ENCODE peak calls at places on chromosomes 3 and 15, in five cellular contexts. K, C, T, A and H are unnamed samples.

GRCh38 chr3:169748670-169749069 is 16.2 kb downstream of the TERC start:
- DNase-seq in K (no peak), C (no peak), T (no peak), A (no peak), H (no peak)

GRCh38 chr3:139811331-139811730 is 123.7 kb upstream of the CLSTN2 start:
- DNase-seq in A (no peak), K (no peak), C (no peak), T (no peak), H (no peak)

GRCh38 chr15:80242132-80242769 is 9.8 kb downstream of the CTXND1 start:
- DNase-seq in C (peak; percentile 28), A (peak; percentile 59), T (peak; percentile 88), K (peak; percentile 51), H (peak; percentile 60)

GRCh38 chr15:70761931-70762468 is 1.4 kb downstream of the UACA start:
- DNase-seq in T (no peak), C (no peak), A (peak; percentile 57), K (no peak), H (no peak)

GRCh38 chr3:38121832-38122461 is 15.0 kb downstream of the ACAA1 start:
- DNase-seq in K (no peak), T (no peak), C (no peak), A (no peak), H (no peak)

GRCh38 chr15:37877851-37878577 is 56.4 kb upstream of the TMCO5A start:
- DNase-seq in K (no peak), C (peak; percentile 12), A (peak; percentile 83), T (no peak), H (no peak)

GRCh38 chr3:195612075-195612800 is 28.5 kb upstream of the APOD start:
- DNase-seq in T (peak; percentile 9), C (no peak), A (no peak), K (no peak), H (no peak)

GRCh38 chr3:49279376-49279775 is 2.3 kb upstream of the C3orf62 start:
- DNase-seq in A (peak; percentile 68), C (no peak), T (no peak), K (no peak), H (no peak)

GRCh38 chr3:110881069-110881468 is 190.5 kb upstream of the NECTIN3 start:
- DNase-seq in C (peak; percentile 24), K (peak; percentile 8), A (peak; percentile 13), T (peak; percentile 56), H (peak; percentile 46)

GRCh38 chr15:22904736-22905135 is 66.3 kb downstream of the NIPA2 start:
- DNase-seq in T (no peak), A (no peak), K (no peak), C (no peak), H (no peak)

GRCh38 chr15:53978248-53978906 is at the start of gene UNC13C:
- DNase-seq in C (no peak), K (no peak), A (peak; percentile 3), T (peak; percentile 56), H (peak; percentile 51)

GRCh38 chr3:69932501-69932900 is 67.0 kb upstream of the SAMMSON start:
- DNase-seq in K (no peak), C (no peak), T (no peak), A (no peak), H (no peak)

GRCh38 chr3:160133757-160134156 is 91.5 kb upstream of the C3orf80 start:
- DNase-seq in C (peak; percentile 40), K (no peak), A (peak; percentile 23), T (peak; percentile 70), H (peak; percentile 11)

GRCh38 chr3:45635475-45636256 is 41.1 kb downstream of the LIMD1 start:
- DNase-seq in T (peak; percentile 94), A (peak; percentile 86), C (no peak), K (no peak), H (peak; percentile 23)

GRCh38 chr3:132550579-132551305 is 46.3 kb upstream of the ACKR4 start:
- DNase-seq in A (no peak), C (no peak), T (no peak), K (no peak), H (no peak)

GRCh38 chr3:126781889-126782491 is 78.0 kb downstream of the CHCHD6 start:
- DNase-seq in C (no peak), A (peak; percentile 88), T (no peak), K (no peak), H (peak; percentile 62)

GRCh38 chr3:56219894-56220805 is 248.1 kb downstream of the ERC2 start:
- DNase-seq in A (no peak), T (no peak), K (no peak), C (no peak), H (no peak)

DNA sequence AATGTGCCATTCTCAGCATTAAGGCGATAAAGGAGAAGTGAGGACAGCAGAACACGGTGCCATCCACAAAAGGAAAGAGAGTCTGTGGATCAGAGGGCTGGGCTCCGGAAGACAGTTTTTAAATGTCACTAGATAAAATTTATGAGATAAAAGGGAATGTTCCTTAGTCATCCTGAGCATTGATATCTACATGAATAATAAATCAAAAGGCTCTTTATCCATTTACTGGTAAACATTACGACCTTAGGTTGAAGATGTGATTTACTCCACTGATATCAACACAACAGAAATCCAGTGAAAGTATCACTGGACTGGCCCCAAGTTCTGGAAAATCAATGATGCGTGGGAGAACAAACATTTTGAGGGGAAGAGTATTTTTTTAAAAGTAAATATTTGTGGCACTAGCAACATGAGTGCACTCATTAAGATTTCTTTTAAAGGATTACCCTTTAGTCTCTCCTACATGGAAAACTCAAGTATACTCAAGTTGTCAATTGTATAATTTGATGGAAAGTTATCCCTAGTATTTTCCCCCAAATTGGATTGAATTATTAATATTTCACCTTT is 554.6 kb downstream of the FHIT start:
- DNase-seq in A (no peak), C (no peak), K (no peak), T (no peak), H (no peak)
- H3K27ac ChIP-seq in A (no peak overlapping the region), C (no peak overlapping the region), K (no peak overlapping the region), T (peak overlapping the region; percentile 57), H (no peak overlapping the region)

DNA sequence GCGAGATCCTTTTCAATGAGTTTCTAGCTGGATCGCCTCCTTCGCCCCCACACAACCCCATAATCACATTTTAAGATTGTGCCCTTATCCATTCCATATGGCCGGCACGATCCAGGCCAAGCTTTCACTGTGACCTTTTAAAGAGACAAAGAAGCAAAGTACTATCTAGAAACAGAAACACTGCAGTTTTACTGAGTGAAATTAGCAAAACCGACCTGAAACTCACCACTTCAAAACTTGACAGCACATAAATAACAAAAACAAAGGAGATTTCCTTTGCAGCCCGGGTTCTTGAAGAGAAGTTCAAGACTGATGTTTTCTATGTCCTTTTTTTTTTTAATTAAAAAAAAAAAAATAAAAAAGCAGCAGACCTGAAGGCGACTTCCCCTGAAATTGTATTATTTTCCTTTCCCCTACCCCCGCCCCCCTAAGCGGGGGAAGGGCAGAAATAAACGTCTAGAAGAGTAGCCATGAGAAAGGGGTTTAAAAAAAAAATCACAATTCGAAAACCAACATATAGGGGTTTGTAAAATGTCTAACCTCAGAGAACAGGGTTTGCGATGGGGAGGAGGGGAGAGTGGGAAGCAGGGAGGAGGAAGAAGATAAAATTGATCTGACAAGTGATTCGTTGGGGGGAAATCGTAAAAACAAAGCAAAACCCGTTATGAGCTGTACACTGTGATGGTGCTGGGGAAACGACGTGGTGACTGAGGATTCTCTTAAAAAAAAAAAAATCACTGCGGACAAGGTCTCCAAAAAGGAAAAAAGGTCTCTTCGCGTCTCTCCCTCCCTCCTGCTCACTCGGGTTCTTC is 1.5 kb downstream of the SATB1 start:
- DNase-seq in A (peak; percentile 73), T (peak; percentile 72), K (peak; percentile 87), C (peak; percentile 26), H (peak; percentile 41)
- TF ChIP-seq EZH2phosphoT487 in A (no peak), T (no peak), K (no peak), C (no peak), H (no peak)

GRCh38 chr3:52458031-52458760 is 2.8 kb downstream of the NISCH start:
- DNase-seq in C (no peak), T (no peak), K (no peak), A (no peak), H (no peak)
- H3K27ac ChIP-seq in C (no peak overlapping the region), T (no peak overlapping the region), K (no peak overlapping the region), A (no peak overlapping the region), H (no peak overlapping the region)

GRCh38 chr15:87215100-87215499 is 1041.4 kb downstream of the NTRK3 start:
- DNase-seq in K (no peak), T (peak; percentile 33), C (no peak), A (no peak), H (no peak)
- TF ChIP-seq EZH2phosphoT487 in K (no peak), T (no peak), C (no peak), A (no peak), H (no peak)

GRCh38 chr15:68098465-68098864 is 44.4 kb downstream of the PIAS1 start:
- DNase-seq in K (peak; percentile 53), T (no peak), C (no peak), A (no peak), H (no peak)

GRCh38 chr15:68091743-68092142 is 37.6 kb downstream of the PIAS1 start:
- DNase-seq in A (peak; percentile 3), K (no peak), T (no peak), C (no peak), H (no peak)

GRCh38 chr15:68096099-68096498 is 42.0 kb downstream of the PIAS1 start:
- DNase-seq in A (no peak), K (no peak), T (no peak), C (no peak), H (no peak)

GRCh38 chr15:68100194-68100593 is 46.1 kb downstream of the PIAS1 start:
- DNase-seq in K (no peak), C (no peak), A (no peak), T (no peak), H (no peak)

GRCh38 chr15:68097029-68097428 is 42.9 kb downstream of the PIAS1 start:
- DNase-seq in A (peak; percentile 20), T (no peak), K (peak; percentile 51), C (no peak), H (no peak)
- H3K27ac ChIP-seq in A (no peak overlapping the region), T (no peak overlapping the region), K (no peak overlapping the region), C (no peak overlapping the region), H (no peak overlapping the region)

GRCh38 chr3:8506611-8507061 is 5.0 kb downstream of the LMCD1 start:
- DNase-seq in T (no peak), K (no peak), C (no peak), A (peak; percentile 80), H (no peak)

GRCh38 chr3:8505621-8506020 is 4.0 kb downstream of the LMCD1 start:
- DNase-seq in A (no peak), K (no peak), T (no peak), C (no peak), H (no peak)

GRCh38 chr3:8507496-8507895 is 5.9 kb downstream of the LMCD1 start:
- DNase-seq in C (no peak), A (no peak), T (no peak), K (peak; percentile 57), H (no peak)

GRCh38 chr3:8512234-8512633 is 10.6 kb downstream of the LMCD1 start:
- DNase-seq in A (no peak), T (no peak), C (no peak), K (no peak), H (no peak)

GRCh38 chr3:8509961-8510360 is 8.3 kb downstream of the LMCD1 start:
- DNase-seq in C (peak; percentile 47), K (no peak), T (no peak), A (peak; percentile 95), H (no peak)
- TF ChIP-seq EZH2phosphoT487 in C (no peak), K (no peak), T (no peak), A (no peak), H (no peak)